ENCODE peak calls at places on chromosomes 11 and 22, in six cellular contexts. M is heart right ventricle, C is MM.1S, H is cardiac muscle cell, Z is fibroblast of lung, R is OCI-LY7. I is an unnamed sample.

GRCh38 chr11:66259976-66260375 is 8.5 kb upstream of the RAB1B start:
- DNase-seq in M (no peak), C (no peak), H (no peak), Z (no peak), R (no peak), I (no peak)

GRCh38 chr11:58829736-58830135 is 14.8 kb downstream of the GLYATL2 start:
- DNase-seq in M (no peak), C (no peak), H (no peak), Z (peak; percentile 77), R (no peak), I (no peak)

GRCh38 chr11:110337570-110338193 is 41.3 kb upstream of the RDX start:
- DNase-seq in M (no peak), C (no peak), H (peak; percentile 39), Z (peak; percentile 38), R (no peak), I (no peak)

GRCh38 chr22:36212896-36213295 is 11.3 kb upstream of the APOL4 start:
- DNase-seq in M (no peak), C (no peak), H (no peak), Z (no peak), R (no peak), I (no peak)

GRCh38 chr11:126102436-126102894 is 39.8 kb upstream of the CDON start:
- DNase-seq in M (peak; percentile 33), C (peak; percentile 43), H (peak; percentile 80), Z (peak; percentile 67), R (no peak), I (no peak)

GRCh38 chr11:112128483-112129121 is 35.3 kb downstream of the IL18 start:
- DNase-seq in M (no peak), C (no peak), H (peak; percentile 62), Z (peak; percentile 80), R (no peak), I (peak; percentile 50)

GRCh38 chr11:108289699-108290098 is 66.8 kb downstream of the ATM start:
- DNase-seq in M (no peak), C (no peak), H (no peak), Z (no peak), R (peak; percentile 54), I (no peak)

GRCh38 chr11:120566176-120566575 is 54.6 kb downstream of the GRIK4 start:
- DNase-seq in M (no peak), C (no peak), H (peak; percentile 17), Z (peak; percentile 75), R (no peak), I (no peak)

GRCh38 chr11:111528557-111528956 is 12.0 kb upstream of the LAYN start:
- DNase-seq in M (no peak), C (no peak), H (no peak), Z (peak; percentile 23), R (peak; percentile 8), I (no peak)

GRCh38 chr11:316031-316701 is 2.3 kb downstream of the IFITM1 start:
- DNase-seq in M (no peak), C (no peak), H (no peak), Z (no peak), R (no peak), I (peak; percentile 48)

GRCh38 chr11:68843052-68843561 is 1.4 kb upstream of the CPT1A start:
- DNase-seq in M (peak; percentile 53), C (peak; percentile 85), H (peak; percentile 66), Z (peak; percentile 44), R (no peak), I (no peak)

GRCh38 chr11:67432655-67433349 is 4.5 kb downstream of the RPS6KB2 start:
- DNase-seq in M (no peak), C (no peak), H (no peak), Z (no peak), R (no peak), I (no peak)

GRCh38 chr11:45927332-45927683 is 4.9 kb downstream of the LARGE2 start:
- DNase-seq in M (no peak), C (no peak), H (no peak), Z (no peak), R (no peak), I (no peak)

GRCh38 chr22:43308451-43309235 is 34.5 kb downstream of the SCUBE1 start:
- DNase-seq in M (no peak), C (no peak), H (no peak), Z (no peak), R (no peak), I (no peak)

GRCh38 chr11:19380375-19380774 is 139.6 kb upstream of the E2F8 start:
- DNase-seq in M (no peak), C (no peak), H (peak; percentile 77), Z (peak; percentile 87), R (no peak), I (no peak)

GRCh38 chr22:31870890-31871289 is 73.4 kb upstream of the YWHAH start:
- DNase-seq in M (no peak), C (no peak), H (peak; percentile 41), Z (peak; percentile 71), R (no peak), I (no peak)

GRCh38 chr11:12019337-12019736 is 10.9 kb upstream of the DKK3 start:
- DNase-seq in M (no peak), C (no peak), H (peak; percentile 90), Z (peak; percentile 96), R (no peak), I (no peak)

DNA sequence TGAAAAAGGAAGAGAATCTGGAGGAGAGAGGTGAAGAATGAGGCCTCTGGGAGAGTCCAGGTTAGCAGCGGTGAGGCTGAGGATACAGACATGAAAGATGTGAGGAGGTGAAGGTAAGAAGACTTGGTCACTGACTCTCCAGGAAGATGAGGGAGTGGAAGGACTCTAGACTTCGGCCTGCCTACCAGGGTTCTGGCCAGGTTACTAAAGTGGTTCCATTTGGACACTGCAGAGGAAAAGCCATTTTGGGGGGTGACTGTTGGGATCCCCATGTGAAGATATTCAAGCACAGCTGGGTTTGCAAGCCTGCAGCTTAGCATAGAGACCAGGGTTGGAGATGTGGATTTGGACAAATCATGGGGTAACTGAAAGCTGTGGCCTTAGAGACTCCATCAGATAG is 7.8 kb downstream of the DCHS1 start:
- DNase-seq in M (no peak), C (no peak), H (no peak), Z (no peak), R (no peak), I (no peak)
- H3K36me3 ChIP-seq in M (no peaks in the 10 kb centered on the region), C (no peaks in the 10 kb centered on the region), H (no peaks in the 10 kb centered on the region), Z (no peaks in the 10 kb centered on the region), R (no peaks in the 10 kb centered on the region), I (no peaks in the 10 kb centered on the region)

DNA sequence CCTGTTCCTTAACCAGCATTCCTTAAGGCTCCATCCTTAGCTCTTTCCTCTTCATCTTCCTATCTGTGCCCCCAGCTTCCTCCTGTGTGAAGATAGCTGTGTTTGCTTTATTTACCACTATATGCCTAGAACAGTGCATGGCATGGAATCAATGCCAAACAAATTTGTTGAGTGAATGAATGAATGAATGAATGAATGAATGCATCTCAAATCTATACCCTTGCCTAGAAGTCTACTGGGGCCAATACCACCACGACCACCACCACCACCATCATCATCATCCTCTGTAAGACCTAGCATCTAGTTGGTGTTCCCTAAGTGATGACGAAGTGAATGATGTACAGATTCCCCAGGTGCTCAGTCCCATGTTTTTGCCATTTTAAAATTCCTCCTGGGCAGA is 819 bp upstream of the OTOG start:
- DNase-seq in M (no peak), C (no peak), H (no peak), Z (no peak), R (no peak), I (no peak)
- H3K36me3 ChIP-seq in M (no peaks in the 10 kb centered on the region), C (no peaks in the 10 kb centered on the region), H (no peaks in the 10 kb centered on the region), Z (no peaks in the 10 kb centered on the region), R (no peaks in the 10 kb centered on the region), I (no peaks in the 10 kb centered on the region)

GRCh38 chr22:48918585-48919186 is 909.0 kb downstream of the BRD1 start:
- DNase-seq in M (no peak), C (no peak), H (no peak), Z (no peak), R (no peak), I (no peak)
- H3K36me3 ChIP-seq in M (no peaks in the 10 kb centered on the region), C (no peaks in the 10 kb centered on the region), H (no peaks in the 10 kb centered on the region), Z (no peaks in the 10 kb centered on the region), R (no peaks in the 10 kb centered on the region), I (no peaks in the 10 kb centered on the region)

DNA sequence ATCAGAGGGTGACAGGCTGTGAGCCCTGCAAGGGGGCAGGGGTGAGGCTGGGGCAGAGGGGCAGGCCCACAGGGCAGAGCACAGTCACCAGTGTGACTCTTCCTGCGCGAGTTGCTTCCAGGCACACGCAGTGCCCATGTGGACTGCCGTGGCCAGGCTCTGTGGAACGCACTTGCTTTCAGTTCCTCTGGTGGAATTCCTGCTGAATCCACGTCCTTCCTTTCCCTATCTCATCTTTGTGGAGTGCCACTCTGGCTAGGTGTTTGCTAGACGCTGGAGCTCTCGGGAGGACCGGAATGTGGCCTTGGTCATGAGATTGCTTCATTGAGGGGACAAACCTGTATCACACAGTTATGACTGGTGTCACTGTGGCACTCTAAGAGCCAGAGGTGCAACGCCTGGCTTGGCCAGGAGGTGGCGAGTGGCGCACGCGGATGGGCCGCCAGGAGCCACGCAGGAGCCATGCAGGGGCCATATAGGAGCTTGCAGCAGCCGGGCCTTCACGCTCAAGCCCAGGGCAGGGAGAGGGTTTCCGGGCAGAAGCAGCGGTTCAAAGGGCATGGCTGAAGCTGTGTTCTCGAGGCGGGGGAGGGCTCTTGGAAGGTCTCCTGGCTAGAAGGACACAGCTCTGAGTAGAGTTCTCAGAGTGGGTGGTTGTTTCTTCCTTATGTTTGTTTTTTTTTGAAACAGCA is 36.1 kb downstream of the TBC1D22A start:
- DNase-seq in M (peak; percentile 56), C (peak; percentile 67), H (peak; percentile 81), Z (peak; percentile 57), R (peak; percentile 78), I (peak; percentile 82)
- H3K36me3 ChIP-seq in M (no peaks in the 10 kb centered on the region), C (no peaks in the 10 kb centered on the region), H (peaks cover 3% of the 10 kb centered on the region), Z (peaks cover 8% of the 10 kb centered on the region), R (peaks cover 75% of the 10 kb centered on the region), I (peaks cover 3% of the 10 kb centered on the region)

DNA sequence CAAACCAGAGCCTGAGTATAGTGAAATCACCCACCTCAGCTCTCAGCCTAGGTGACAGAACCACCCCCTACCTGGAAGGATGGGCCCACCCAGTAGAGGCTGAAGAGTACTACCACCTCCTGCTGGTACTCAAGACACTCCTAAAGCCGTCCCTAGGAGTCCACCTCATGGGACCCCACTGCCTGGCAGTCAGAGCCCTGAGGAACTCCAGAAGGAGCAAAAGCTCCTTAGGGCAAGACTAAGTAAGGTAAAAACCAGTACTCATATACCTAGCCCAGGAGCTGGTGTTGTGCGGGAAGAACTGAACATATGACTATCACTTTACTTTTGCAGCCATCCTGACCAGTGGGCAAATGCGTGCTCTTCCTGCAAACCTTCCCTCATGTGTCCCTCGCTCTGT is 36.3 kb downstream of the HIRA start:
- DNase-seq in M (no peak), C (no peak), H (no peak), Z (no peak), R (no peak), I (no peak)
- H3K36me3 ChIP-seq in M (no peaks in the 10 kb centered on the region), C (peaks cover 5% of the 10 kb centered on the region), H (peaks cover 45% of the 10 kb centered on the region), Z (peaks cover 15% of the 10 kb centered on the region), R (peaks cover 91% of the 10 kb centered on the region), I (peaks cover 86% of the 10 kb centered on the region)

I was measured in HAP-1.